ENCODE peak calls at places on chromosome 13, in four cellular contexts. W, H, C and J are unnamed samples.

GRCh38 chr13:56736966-56737365 is 403.8 kb upstream of the PRR20A start:
- DNase-seq in W (no peak), H (no peak), C (no peak), J (no peak)

GRCh38 chr13:110662105-110662504 is 43.8 kb downstream of the CARS2 start:
- DNase-seq in W (no peak), H (no peak), C (no peak), J (no peak)

GRCh38 chr13:43058318-43058674 is 34.9 kb downstream of the DNAJC15 start:
- DNase-seq in W (peak; percentile 81), H (no peak), C (no peak), J (peak; percentile 27)

GRCh38 chr13:39268398-39268797 is 230.1 kb downstream of the NHLRC3 start:
- DNase-seq in W (no peak), H (no peak), C (no peak), J (no peak)

GRCh38 chr13:112850273-112850672 is 118.7 kb upstream of the MCF2L start:
- DNase-seq in W (no peak), H (no peak), C (no peak), J (no peak)

GRCh38 chr13:46759861-46760260 is 37.1 kb downstream of the ESD start:
- DNase-seq in W (no peak), H (no peak), C (no peak), J (no peak)

GRCh38 chr13:61002686-61003085 is 413.0 kb downstream of the PCDH20 start:
- DNase-seq in W (no peak), H (no peak), C (no peak), J (no peak)

GRCh38 chr13:45341799-45342584 is 1.0 kb upstream of the TPT1 start:
- DNase-seq in W (no peak), H (no peak), C (peak; percentile 35), J (no peak)

GRCh38 chr13:98761126-98761978 is 8.9 kb upstream of the SLC15A1 start:
- DNase-seq in W (peak; percentile 45), H (peak; percentile 7), C (no peak), J (no peak)

GRCh38 chr13:111623743-111624505 is 303.5 kb downstream of the TEX29 start:
- DNase-seq in W (no peak), H (no peak), C (no peak), J (no peak)

GRCh38 chr13:78382946-78383542 is 220.3 kb downstream of the POU4F1 start:
- DNase-seq in W (no peak), H (no peak), C (no peak), J (no peak)

GRCh38 chr13:113552786-113553540 is 31.6 kb upstream of the TFDP1 start:
- DNase-seq in W (no peak), H (no peak), C (no peak), J (peak; percentile 11)

GRCh38 chr13:48783181-48783630 is 129.5 kb downstream of the CYSLTR2 start:
- DNase-seq in W (peak; percentile 99), H (no peak), C (no peak), J (no peak)

GRCh38 chr13:27043013-27043412 is 128.6 kb downstream of the USP12 start:
- DNase-seq in W (peak; percentile 95), H (peak; percentile 92), C (no peak), J (no peak)

GRCh38 chr13:110829486-110829885 is 85.4 kb downstream of the ANKRD10 start:
- DNase-seq in W (no peak), H (no peak), C (no peak), J (no peak)

GRCh38 chr13:80259159-80259558 is 81.8 kb downstream of the SPRY2 start:
- DNase-seq in W (no peak), H (no peak), C (no peak), J (no peak)

GRCh38 chr13:105591308-105591707 is 944.2 kb downstream of the EFNB2 start:
- DNase-seq in W (no peak), H (no peak), C (no peak), J (no peak)

GRCh38 chr13:29934531-29935308 is 84.3 kb upstream of the UBL3 start:
- DNase-seq in W (no peak), H (no peak), C (no peak), J (peak; percentile 46)

GRCh38 chr13:40692946-40693345 is 26.5 kb upstream of the FOXO1 start:
- DNase-seq in W (no peak), H (peak; percentile 32), C (no peak), J (no peak)

GRCh38 chr13:108104736-108105135 is 110.6 kb downstream of the LIG4 start:
- DNase-seq in W (no peak), H (no peak), C (no peak), J (no peak)

GRCh38 chr13:109610517-109610916 is 175.9 kb downstream of the IRS2 start:
- DNase-seq in W (no peak), H (no peak), C (peak; percentile 3), J (peak; percentile 29)

GRCh38 chr13:19023115-19023514 is 158.5 kb downstream of the TUBA3C start:
- DNase-seq in W (no peak), H (no peak), C (no peak), J (no peak)

GRCh38 chr13:77176350-77176749 is 149.4 kb upstream of the FBXL3 start:
- DNase-seq in W (no peak), H (no peak), C (no peak), J (no peak)

GRCh38 chr13:35690546-35690945 is 214.1 kb upstream of the MAB21L1 start:
- DNase-seq in W (no peak), H (no peak), C (no peak), J (no peak)

GRCh38 chr13:33138441-33138840 is 122.2 kb downstream of the KL start:
- DNase-seq in W (no peak), H (no peak), C (no peak), J (no peak)

GRCh38 chr13:38417727-38418126 is 68.1 kb downstream of the UFM1 start:
- DNase-seq in W (no peak), H (no peak), C (no peak), J (no peak)

GRCh38 chr13:30607908-30608307 is 9.8 kb upstream of the USPL1 start:
- DNase-seq in W (no peak), H (no peak), C (no peak), J (peak; percentile 76)

GRCh38 chr13:99981115-99982020 is at the start of gene ZIC2:
- DNase-seq in W (no peak), H (peak; percentile 72), C (no peak), J (no peak)

GRCh38 chr13:74306496-74306895 is 172.3 kb upstream of the KLF12 start:
- DNase-seq in W (no peak), H (no peak), C (no peak), J (no peak)

GRCh38 chr13:52348081-52348480 is 57.9 kb downstream of the THSD1 start:
- DNase-seq in W (peak; percentile 88), H (peak; percentile 94), C (no peak), J (no peak)

GRCh38 chr13:66803759-66804456 is 426.2 kb downstream of the PCDH9 start:
- DNase-seq in W (no peak), H (no peak), C (no peak), J (no peak)

GRCh38 chr13:86856996-86857395 is 814.2 kb upstream of the SLITRK5 start:
- DNase-seq in W (no peak), H (no peak), C (no peak), J (no peak)

GRCh38 chr13:50085063-50085462 is 69.8 kb downstream of the KCNRG start:
- DNase-seq in W (no peak), H (no peak), C (no peak), J (no peak)

GRCh38 chr13:29946093-29946492 is 95.7 kb upstream of the UBL3 start:
- DNase-seq in W (no peak), H (no peak), C (no peak), J (no peak)

GRCh38 chr13:52786747-52787146 is 47.1 kb upstream of the CNMD start:
- DNase-seq in W (no peak), H (no peak), C (no peak), J (no peak)